ENCODE peak calls at places on chromosomes 2 and 18, in nine cellular contexts. One of them, this sample, is unnamed.

GRCh38 chr2:191041418-191042161 is 27.6 kb upstream of the STAT1 start:
- DNase-seq in H54: peak
- DNase-seq in OCI-LY7: no peak
- DNase-seq in dermis microvascular lymphatic vessel endothelial cell: no peak
- DNase-seq in activated CD4-positive, CD25-positive, alpha-beta regulatory T cell treated with anti-CD3 and anti-CD28 coated beads, Interleukin-2, amount 50 U/mL, for 72 hours: no peak
- DNase-seq in T-helper 1 cell: no peak
- DNase-seq in transverse colon: peak
- DNase-seq in stimulated activated CD4-positive, alpha-beta T cell treated with anti-CD3 and anti-CD28 coated beads, Interleukin-4, amount 100 ng/mL, for 24 hours: no peak
- DNase-seq in sigmoid colon: no peak
- DNase-seq in this sample: peak

GRCh38 chr2:38465789-38466127 is 88.7 kb upstream of the ATL2 start:
- DNase-seq in H54: peak
- DNase-seq in OCI-LY7: peak
- DNase-seq in dermis microvascular lymphatic vessel endothelial cell: peak
- DNase-seq in activated CD4-positive, CD25-positive, alpha-beta regulatory T cell treated with anti-CD3 and anti-CD28 coated beads, Interleukin-2, amount 50 U/mL, for 72 hours: no peak
- DNase-seq in T-helper 1 cell: peak
- DNase-seq in transverse colon: peak
- DNase-seq in stimulated activated CD4-positive, alpha-beta T cell treated with anti-CD3 and anti-CD28 coated beads, Interleukin-4, amount 100 ng/mL, for 24 hours: peak
- DNase-seq in sigmoid colon: no peak
- DNase-seq in this sample: peak

GRCh38 chr2:219031005-219031738 is 10.1 kb downstream of the CFAP65 start:
- DNase-seq in H54: no peak
- DNase-seq in OCI-LY7: no peak
- DNase-seq in dermis microvascular lymphatic vessel endothelial cell: no peak
- DNase-seq in activated CD4-positive, CD25-positive, alpha-beta regulatory T cell treated with anti-CD3 and anti-CD28 coated beads, Interleukin-2, amount 50 U/mL, for 72 hours: no peak
- DNase-seq in T-helper 1 cell: no peak
- DNase-seq in transverse colon: no peak
- DNase-seq in stimulated activated CD4-positive, alpha-beta T cell treated with anti-CD3 and anti-CD28 coated beads, Interleukin-4, amount 100 ng/mL, for 24 hours: no peak
- DNase-seq in sigmoid colon: no peak
- DNase-seq in this sample: no peak

GRCh38 chr2:186540971-186541370 is 48.9 kb upstream of the ITGAV start:
- DNase-seq in H54: no peak
- DNase-seq in OCI-LY7: no peak
- DNase-seq in dermis microvascular lymphatic vessel endothelial cell: no peak
- DNase-seq in activated CD4-positive, CD25-positive, alpha-beta regulatory T cell treated with anti-CD3 and anti-CD28 coated beads, Interleukin-2, amount 50 U/mL, for 72 hours: no peak
- DNase-seq in T-helper 1 cell: no peak
- DNase-seq in transverse colon: no peak
- DNase-seq in stimulated activated CD4-positive, alpha-beta T cell treated with anti-CD3 and anti-CD28 coated beads, Interleukin-4, amount 100 ng/mL, for 24 hours: no peak
- DNase-seq in sigmoid colon: no peak
- DNase-seq in this sample: no peak

GRCh38 chr2:100218552-100218951 is 76.2 kb upstream of the AFF3 start:
- DNase-seq in H54: no peak
- DNase-seq in OCI-LY7: no peak
- DNase-seq in dermis microvascular lymphatic vessel endothelial cell: no peak
- DNase-seq in activated CD4-positive, CD25-positive, alpha-beta regulatory T cell treated with anti-CD3 and anti-CD28 coated beads, Interleukin-2, amount 50 U/mL, for 72 hours: no peak
- DNase-seq in T-helper 1 cell: no peak
- DNase-seq in transverse colon: no peak
- DNase-seq in stimulated activated CD4-positive, alpha-beta T cell treated with anti-CD3 and anti-CD28 coated beads, Interleukin-4, amount 100 ng/mL, for 24 hours: no peak
- DNase-seq in sigmoid colon: no peak
- DNase-seq in this sample: no peak

GRCh38 chr2:204078003-204078698 is 141.6 kb downstream of the ICOS start:
- DNase-seq in H54: no peak
- DNase-seq in OCI-LY7: no peak
- DNase-seq in dermis microvascular lymphatic vessel endothelial cell: no peak
- DNase-seq in activated CD4-positive, CD25-positive, alpha-beta regulatory T cell treated with anti-CD3 and anti-CD28 coated beads, Interleukin-2, amount 50 U/mL, for 72 hours: no peak
- DNase-seq in T-helper 1 cell: no peak
- DNase-seq in transverse colon: no peak
- DNase-seq in stimulated activated CD4-positive, alpha-beta T cell treated with anti-CD3 and anti-CD28 coated beads, Interleukin-4, amount 100 ng/mL, for 24 hours: no peak
- DNase-seq in sigmoid colon: no peak
- DNase-seq in this sample: no peak

GRCh38 chr18:57210101-57210661 is 63.3 kb downstream of the BOD1L2 start:
- DNase-seq in H54: peak
- DNase-seq in OCI-LY7: no peak
- DNase-seq in dermis microvascular lymphatic vessel endothelial cell: peak
- DNase-seq in activated CD4-positive, CD25-positive, alpha-beta regulatory T cell treated with anti-CD3 and anti-CD28 coated beads, Interleukin-2, amount 50 U/mL, for 72 hours: no peak
- DNase-seq in T-helper 1 cell: no peak
- DNase-seq in transverse colon: peak
- DNase-seq in stimulated activated CD4-positive, alpha-beta T cell treated with anti-CD3 and anti-CD28 coated beads, Interleukin-4, amount 100 ng/mL, for 24 hours: no peak
- DNase-seq in sigmoid colon: no peak
- DNase-seq in this sample: peak

GRCh38 chr2:148874868-148875341 is at the start of gene KIF5C:
- DNase-seq in H54: peak
- DNase-seq in OCI-LY7: peak
- DNase-seq in dermis microvascular lymphatic vessel endothelial cell: peak
- DNase-seq in activated CD4-positive, CD25-positive, alpha-beta regulatory T cell treated with anti-CD3 and anti-CD28 coated beads, Interleukin-2, amount 50 U/mL, for 72 hours: peak
- DNase-seq in T-helper 1 cell: peak
- DNase-seq in transverse colon: peak
- DNase-seq in stimulated activated CD4-positive, alpha-beta T cell treated with anti-CD3 and anti-CD28 coated beads, Interleukin-4, amount 100 ng/mL, for 24 hours: peak
- DNase-seq in sigmoid colon: peak
- DNase-seq in this sample: peak

GRCh38 chr2:86703704-86704370 is 16.3 kb upstream of the RMND5A start:
- DNase-seq in H54: no peak
- DNase-seq in OCI-LY7: no peak
- DNase-seq in dermis microvascular lymphatic vessel endothelial cell: peak
- DNase-seq in activated CD4-positive, CD25-positive, alpha-beta regulatory T cell treated with anti-CD3 and anti-CD28 coated beads, Interleukin-2, amount 50 U/mL, for 72 hours: no peak
- DNase-seq in T-helper 1 cell: no peak
- DNase-seq in transverse colon: peak
- DNase-seq in stimulated activated CD4-positive, alpha-beta T cell treated with anti-CD3 and anti-CD28 coated beads, Interleukin-4, amount 100 ng/mL, for 24 hours: no peak
- DNase-seq in sigmoid colon: no peak
- DNase-seq in this sample: peak

GRCh38 chr2:1651131-1652066 is 92.9 kb downstream of the PXDN start:
- DNase-seq in H54: no peak
- DNase-seq in OCI-LY7: no peak
- DNase-seq in dermis microvascular lymphatic vessel endothelial cell: peak
- DNase-seq in activated CD4-positive, CD25-positive, alpha-beta regulatory T cell treated with anti-CD3 and anti-CD28 coated beads, Interleukin-2, amount 50 U/mL, for 72 hours: no peak
- DNase-seq in T-helper 1 cell: no peak
- DNase-seq in transverse colon: no peak
- DNase-seq in stimulated activated CD4-positive, alpha-beta T cell treated with anti-CD3 and anti-CD28 coated beads, Interleukin-4, amount 100 ng/mL, for 24 hours: no peak
- DNase-seq in sigmoid colon: peak
- DNase-seq in this sample: no peak

This sample was measured in left colon.